ENCODE peak calls at places on chromosomes 6 and 20, in six cellular contexts. S, P, U, E, R and A are unnamed samples.

GRCh38 chr6:19538086-19538485 is 299.1 kb upstream of the ID4 start:
- DNase-seq in S (no peak), P (no peak), U (no peak), E (peak), R (peak), A (no peak)

GRCh38 chr20:46139243-46139889 is 21.3 kb downstream of the CD40 start:
- DNase-seq in S (no peak), P (no peak), U (no peak), E (no peak), R (no peak), A (no peak)

GRCh38 chr20:48129319-48129973 is 344.2 kb upstream of the SULF2 start:
- DNase-seq in S (no peak), P (no peak), U (no peak), E (no peak), R (no peak), A (no peak)

GRCh38 chr20:37940161-37940560 is 37.2 kb downstream of the VSTM2L start:
- DNase-seq in S (no peak), P (no peak), U (no peak), E (no peak), R (no peak), A (no peak)

GRCh38 chr6:11921017-11921438 is 91.1 kb upstream of the HIVEP1 start:
- DNase-seq in S (no peak), P (no peak), U (no peak), E (peak), R (no peak), A (peak)

GRCh38 chr6:105428342-105428957 is 25.6 kb upstream of the PREP start:
- DNase-seq in S (no peak), P (no peak), U (no peak), E (no peak), R (no peak), A (peak)

GRCh38 chr6:149913542-149914240 is 9.2 kb downstream of the RAET1G start:
- DNase-seq in S (no peak), P (no peak), U (no peak), E (no peak), R (no peak), A (no peak)

GRCh38 chr6:35727206-35727934 is 9.5 kb upstream of the ARMC12 start:
- DNase-seq in S (no peak), P (no peak), U (no peak), E (peak), R (peak), A (no peak)

GRCh38 chr6:138945354-138945753 is 42.7 kb downstream of the REPS1 start:
- DNase-seq in S (no peak), P (no peak), U (no peak), E (no peak), R (no peak), A (no peak)

GRCh38 chr6:2351807-2352431 is 106.5 kb upstream of the GMDS start:
- DNase-seq in S (no peak), P (no peak), U (no peak), E (no peak), R (no peak), A (no peak)

GRCh38 chr6:129104131-129104530 is 221.2 kb downstream of the LAMA2 start:
- DNase-seq in S (no peak), P (no peak), U (no peak), E (no peak), R (no peak), A (no peak)

GRCh38 chr20:63709149-63709527 is 1.3 kb downstream of the ZGPAT start:
- DNase-seq in S (no peak), P (no peak), U (no peak), E (peak), R (no peak), A (no peak)

GRCh38 chr6:141744194-141744925 is 388.4 kb upstream of the GJE1 start:
- DNase-seq in S (no peak), P (no peak), U (no peak), E (no peak), R (no peak), A (no peak)

GRCh38 chr20:3980260-3981131 is 34.9 kb downstream of the RNF24 start:
- DNase-seq in S (no peak), P (peak), U (peak), E (peak), R (no peak), A (no peak)

GRCh38 chr6:14665827-14666724 is 548.5 kb downstream of the CD83 start:
- DNase-seq in S (no peak), P (no peak), U (peak), E (peak), R (no peak), A (no peak)